ENCODE peak calls at places on chromosomes 13 and 19, in seven cellular contexts. One of them, this sample, is unnamed.

GRCh38 chr19:19444694-19445155 is 39.2 kb downstream of the GATAD2A start:
- DNase-seq in WERI-Rb-1: no peak
- DNase-seq in HS-27A: peak; percentile 8
- DNase-seq in COR-L47: no peak
- DNase-seq in cortex of kidney: no peak
- DNase-seq in epithelial cell of prostate: no peak
- DNase-seq in adrenal gland: peak; percentile 27
- DNase-seq in this sample: no peak

GRCh38 chr19:56245062-56245740 is 27.3 kb upstream of the EDDM13 start:
- DNase-seq in cortex of kidney: no peak
- DNase-seq in HS-27A: peak; percentile 17
- DNase-seq in COR-L47: no peak
- DNase-seq in WERI-Rb-1: no peak
- DNase-seq in epithelial cell of prostate: no peak
- DNase-seq in adrenal gland: no peak
- DNase-seq in this sample: no peak

GRCh38 chr19:33755314-33756020 is 41.2 kb upstream of the KCTD15 start:
- DNase-seq in epithelial cell of prostate: no peak
- DNase-seq in HS-27A: no peak
- DNase-seq in WERI-Rb-1: peak; percentile 43
- DNase-seq in adrenal gland: no peak
- DNase-seq in cortex of kidney: no peak
- DNase-seq in COR-L47: no peak
- DNase-seq in this sample: no peak

GRCh38 chr19:44430956-44431355 is 17.3 kb downstream of the ZNF229 start:
- DNase-seq in COR-L47: no peak
- DNase-seq in HS-27A: peak; percentile 12
- DNase-seq in adrenal gland: no peak
- DNase-seq in WERI-Rb-1: no peak
- DNase-seq in cortex of kidney: no peak
- DNase-seq in epithelial cell of prostate: no peak
- DNase-seq in this sample: no peak

GRCh38 chr13:112510002-112510780 is 77.8 kb downstream of the TUBGCP3 start:
- DNase-seq in COR-L47: peak; percentile 79
- DNase-seq in HS-27A: no peak
- DNase-seq in cortex of kidney: no peak
- DNase-seq in epithelial cell of prostate: peak; percentile 8
- DNase-seq in WERI-Rb-1: peak; percentile 67
- DNase-seq in adrenal gland: peak; percentile 25
- DNase-seq in this sample: no peak

GRCh38 chr19:43705729-43706128 is 10.1 kb upstream of the IRGC start:
- DNase-seq in epithelial cell of prostate: no peak
- DNase-seq in HS-27A: no peak
- DNase-seq in COR-L47: no peak
- DNase-seq in cortex of kidney: no peak
- DNase-seq in WERI-Rb-1: no peak
- DNase-seq in adrenal gland: no peak
- DNase-seq in this sample: no peak

GRCh38 chr13:50715402-50716146 is 127.9 kb downstream of the DLEU7 start:
- DNase-seq in adrenal gland: peak; percentile 45
- DNase-seq in WERI-Rb-1: no peak
- DNase-seq in HS-27A: no peak
- DNase-seq in cortex of kidney: no peak
- DNase-seq in epithelial cell of prostate: no peak
- DNase-seq in COR-L47: no peak
- DNase-seq in this sample: peak; percentile 40

GRCh38 chr19:49102303-49102702 is 11.9 kb upstream of the LIN7B start:
- DNase-seq in epithelial cell of prostate: no peak
- DNase-seq in WERI-Rb-1: no peak
- DNase-seq in cortex of kidney: no peak
- DNase-seq in COR-L47: no peak
- DNase-seq in HS-27A: no peak
- DNase-seq in adrenal gland: no peak
- DNase-seq in this sample: no peak

GRCh38 chr13:50448535-50448981 is 394.9 kb downstream of the DLEU7 start:
- DNase-seq in COR-L47: peak; percentile 77
- DNase-seq in adrenal gland: no peak
- DNase-seq in epithelial cell of prostate: peak; percentile 50
- DNase-seq in cortex of kidney: no peak
- DNase-seq in WERI-Rb-1: no peak
- DNase-seq in HS-27A: no peak
- DNase-seq in this sample: no peak

GRCh38 chr19:40932008-40932959 is 50.3 kb upstream of the CYP2A7 start:
- DNase-seq in COR-L47: no peak
- DNase-seq in epithelial cell of prostate: no peak
- DNase-seq in HS-27A: no peak
- DNase-seq in adrenal gland: no peak
- DNase-seq in cortex of kidney: no peak
- DNase-seq in WERI-Rb-1: peak; percentile 18
- DNase-seq in this sample: no peak

GRCh38 chr13:99953138-99953755 is 18.3 kb downstream of the ZIC5 start:
- DNase-seq in COR-L47: no peak
- DNase-seq in adrenal gland: no peak
- DNase-seq in epithelial cell of prostate: no peak
- DNase-seq in HS-27A: no peak
- DNase-seq in WERI-Rb-1: no peak
- DNase-seq in cortex of kidney: no peak
- DNase-seq in this sample: no peak

GRCh38 chr13:32261567-32261966 is 53.6 kb downstream of the ZAR1L start:
- DNase-seq in WERI-Rb-1: no peak
- DNase-seq in adrenal gland: peak; percentile 53
- DNase-seq in cortex of kidney: no peak
- DNase-seq in HS-27A: no peak
- DNase-seq in COR-L47: no peak
- DNase-seq in epithelial cell of prostate: no peak
- DNase-seq in this sample: peak; percentile 91

GRCh38 chr19:50357178-50358100 is 8.0 kb downstream of the NAPSA start:
- DNase-seq in WERI-Rb-1: peak; percentile 75
- DNase-seq in adrenal gland: peak; percentile 54
- DNase-seq in epithelial cell of prostate: no peak
- DNase-seq in COR-L47: peak; percentile 35
- DNase-seq in cortex of kidney: no peak
- DNase-seq in HS-27A: peak; percentile 11
- DNase-seq in this sample: peak; percentile 79

GRCh38 chr13:37868691-37869505 is 674 bp downstream of the TRPC4 start:
- DNase-seq in cortex of kidney: no peak
- DNase-seq in COR-L47: no peak
- DNase-seq in HS-27A: peak; percentile 22
- DNase-seq in epithelial cell of prostate: no peak
- DNase-seq in adrenal gland: no peak
- DNase-seq in WERI-Rb-1: peak; percentile 3
- DNase-seq in this sample: no peak

GRCh38 chr13:69603144-69603853 is 504.3 kb upstream of the ATXN8OS start:
- DNase-seq in epithelial cell of prostate: no peak
- DNase-seq in cortex of kidney: no peak
- DNase-seq in COR-L47: no peak
- DNase-seq in adrenal gland: no peak
- DNase-seq in HS-27A: no peak
- DNase-seq in WERI-Rb-1: no peak
- DNase-seq in this sample: no peak

GRCh38 chr19:44694184-44694579 is 4.8 kb upstream of the CEACAM16 start:
- DNase-seq in cortex of kidney: no peak
- DNase-seq in epithelial cell of prostate: no peak
- DNase-seq in HS-27A: no peak
- DNase-seq in WERI-Rb-1: no peak
- DNase-seq in adrenal gland: no peak
- DNase-seq in COR-L47: no peak
- DNase-seq in this sample: no peak

GRCh38 chr19:12866416-12867119 is 14.7 kb downstream of the DNASE2 start:
- DNase-seq in adrenal gland: no peak
- DNase-seq in WERI-Rb-1: no peak
- DNase-seq in epithelial cell of prostate: no peak
- DNase-seq in HS-27A: no peak
- DNase-seq in cortex of kidney: no peak
- DNase-seq in COR-L47: no peak
- DNase-seq in this sample: no peak

GRCh38 chr13:89343165-89343564 is 1672.0 kb downstream of the SLITRK5 start:
- DNase-seq in adrenal gland: no peak
- DNase-seq in cortex of kidney: no peak
- DNase-seq in HS-27A: no peak
- DNase-seq in COR-L47: no peak
- DNase-seq in WERI-Rb-1: no peak
- DNase-seq in epithelial cell of prostate: no peak
- DNase-seq in this sample: no peak

GRCh38 chr19:49506575-49507105 is 5.8 kb upstream of the FCGRT start:
- DNase-seq in HS-27A: no peak
- DNase-seq in COR-L47: peak; percentile 4
- DNase-seq in adrenal gland: peak; percentile 68
- DNase-seq in epithelial cell of prostate: no peak
- DNase-seq in cortex of kidney: no peak
- DNase-seq in WERI-Rb-1: peak; percentile 77
- DNase-seq in this sample: no peak

GRCh38 chr19:38684078-38684861 is 36.8 kb downstream of the ACTN4 start:
- DNase-seq in adrenal gland: peak; percentile 90
- DNase-seq in COR-L47: no peak
- DNase-seq in cortex of kidney: no peak
- DNase-seq in epithelial cell of prostate: peak; percentile 93
- DNase-seq in HS-27A: peak; percentile 96
- DNase-seq in WERI-Rb-1: no peak
- DNase-seq in this sample: peak; percentile 55

GRCh38 chr19:44657211-44657921 is 13.7 kb downstream of the PVR start:
- DNase-seq in WERI-Rb-1: peak; percentile 72
- DNase-seq in cortex of kidney: no peak
- DNase-seq in adrenal gland: peak; percentile 67
- DNase-seq in HS-27A: no peak
- DNase-seq in COR-L47: peak; percentile 25
- DNase-seq in epithelial cell of prostate: no peak
- DNase-seq in this sample: peak; percentile 71

GRCh38 chr13:97574926-97575325 is 141.0 kb downstream of the RAP2A start:
- DNase-seq in HS-27A: no peak
- DNase-seq in COR-L47: no peak
- DNase-seq in cortex of kidney: no peak
- DNase-seq in adrenal gland: peak; percentile 19
- DNase-seq in WERI-Rb-1: peak; percentile 85
- DNase-seq in epithelial cell of prostate: no peak
- DNase-seq in this sample: peak; percentile 27

GRCh38 chr19:48751835-48752510 is 468 bp downstream of the FUT1 start:
- DNase-seq in cortex of kidney: no peak
- DNase-seq in COR-L47: no peak
- DNase-seq in adrenal gland: no peak
- DNase-seq in epithelial cell of prostate: no peak
- DNase-seq in WERI-Rb-1: no peak
- DNase-seq in HS-27A: no peak
- DNase-seq in this sample: no peak

GRCh38 chr13:111919286-111919685 is 147.7 kb upstream of the SOX1 start:
- DNase-seq in adrenal gland: no peak
- DNase-seq in epithelial cell of prostate: no peak
- DNase-seq in WERI-Rb-1: no peak
- DNase-seq in HS-27A: no peak
- DNase-seq in COR-L47: no peak
- DNase-seq in cortex of kidney: no peak
- DNase-seq in this sample: no peak

GRCh38 chr19:49331616-49332055 is 3.6 kb upstream of the CD37 start:
- DNase-seq in WERI-Rb-1: peak; percentile 63
- DNase-seq in adrenal gland: no peak
- DNase-seq in cortex of kidney: no peak
- DNase-seq in COR-L47: no peak
- DNase-seq in HS-27A: no peak
- DNase-seq in epithelial cell of prostate: peak; percentile 10
- DNase-seq in this sample: no peak

GRCh38 chr13:32897296-32897695 is 118.9 kb upstream of the KL start:
- DNase-seq in COR-L47: no peak
- DNase-seq in cortex of kidney: no peak
- DNase-seq in adrenal gland: no peak
- DNase-seq in WERI-Rb-1: no peak
- DNase-seq in epithelial cell of prostate: no peak
- DNase-seq in HS-27A: no peak
- DNase-seq in this sample: no peak